ENCODE peak calls at places on chromosomes 4 and X, in eight cellular contexts. T is suprapubic skin, X is MM.1S, L is A549, N is neural progenitor cell, A is lung, D is IMR-90, W is endothelial cell of umbilical vein. E is an unnamed sample.

GRCh38 chrX:83916525-83916924 is 55.6 kb downstream of the CYLC1 start:
- DNase-seq in T (no peak), X (peak; percentile 32), L (peak; percentile 8), N (peak; percentile 46), A (no peak), D (peak; percentile 11), W (no peak), E (no peak)

GRCh38 chr4:154348657-154349056 is 142.9 kb downstream of the DCHS2 start:
- DNase-seq in T (no peak), X (no peak), L (no peak), N (no peak), A (no peak), D (no peak), W (no peak), E (no peak)

GRCh38 chr4:37802068-37802666 is 24.3 kb upstream of the PGM2 start:
- DNase-seq in T (no peak), X (peak; percentile 19), L (peak; percentile 79), N (peak; percentile 77), A (peak; percentile 55), D (peak; percentile 60), W (peak; percentile 73), E (peak; percentile 53)

GRCh38 chrX:45003080-45003479 is 130.1 kb downstream of the KDM6A start:
- DNase-seq in T (no peak), X (no peak), L (no peak), N (no peak), A (no peak), D (no peak), W (no peak), E (no peak)

GRCh38 chr4:131426023-131426758 is 1722.9 kb upstream of the PCDH10 start:
- DNase-seq in T (no peak), X (no peak), L (no peak), N (no peak), A (no peak), D (no peak), W (no peak), E (no peak)

GRCh38 chr4:56142088-56142487 is 193.3 kb downstream of the CEP135 start:
- DNase-seq in T (no peak), X (no peak), L (no peak), N (no peak), A (no peak), D (no peak), W (no peak), E (no peak)

GRCh38 chr4:125676583-125676982 is 361.8 kb downstream of the FAT4 start:
- DNase-seq in T (no peak), X (no peak), L (no peak), N (no peak), A (no peak), D (no peak), W (no peak), E (no peak)

GRCh38 chrX:16712116-16712824 is at the start of gene CTPS2:
- DNase-seq in T (peak; percentile 81), X (peak; percentile 65), L (peak; percentile 69), N (peak; percentile 79), A (peak; percentile 65), D (peak; percentile 48), W (peak; percentile 1), E (peak; percentile 62)

GRCh38 chrX:130746709-130747347 is 156.2 kb downstream of the ENOX2 start:
- DNase-seq in T (no peak), X (no peak), L (no peak), N (no peak), A (no peak), D (peak; percentile 22), W (no peak), E (no peak)

GRCh38 chr4:145937021-145937861 is 1.4 kb downstream of the ZNF827 start:
- DNase-seq in T (peak; percentile 79), X (peak; percentile 55), L (peak; percentile 57), N (peak; percentile 70), A (peak; percentile 49), D (peak; percentile 57), W (peak; percentile 56), E (peak; percentile 71)

GRCh38 chr4:56466910-56467283 is 520 bp upstream of the SRP72 start:
- DNase-seq in T (no peak), X (no peak), L (no peak), N (peak; percentile 6), A (no peak), D (no peak), W (no peak), E (no peak)

GRCh38 chr4:140567722-140568121 is 1.0 kb downstream of the UCP1 start:
- DNase-seq in T (no peak), X (no peak), L (no peak), N (peak; percentile 73), A (no peak), D (no peak), W (peak; percentile 8), E (no peak)

GRCh38 chr4:168501407-168501806 is 4.6 kb downstream of the PALLD start:
- DNase-seq in T (no peak), X (no peak), L (peak; percentile 53), N (no peak), A (no peak), D (no peak), W (no peak), E (no peak)

GRCh38 chrX:12309733-12310054 is 171.4 kb downstream of the FRMPD4 start:
- DNase-seq in T (no peak), X (no peak), L (peak; percentile 47), N (peak; percentile 35), A (no peak), D (no peak), W (no peak), E (no peak)

GRCh38 chr4:48258845-48259397 is 10.7 kb downstream of the TEC start:
- DNase-seq in T (no peak), X (no peak), L (no peak), N (no peak), A (no peak), D (no peak), W (no peak), E (no peak)

GRCh38 chrX:1425381-1425780 is 27.3 kb downstream of the ASMTL start:
- DNase-seq in T (no peak), X (no peak), L (no peak), N (no peak), A (no peak), D (no peak), W (no peak), E (no peak)

GRCh38 chr4:151015458-151016344 is 617 bp upstream of the LRBA start:
- DNase-seq in T (peak; percentile 89), X (peak; percentile 85), L (peak; percentile 70), N (peak; percentile 89), A (peak; percentile 82), D (peak; percentile 54), W (peak; percentile 78), E (peak; percentile 59)

GRCh38 chrX:140664939-140665338 is 44.6 kb upstream of the LINC00632 start:
- DNase-seq in T (no peak), X (peak; percentile 31), L (peak; percentile 44), N (no peak), A (no peak), D (peak; percentile 18), W (no peak), E (no peak)

GRCh38 chr4:10112658-10113284 is 3.8 kb downstream of the WDR1 start:
- DNase-seq in T (no peak), X (no peak), L (no peak), N (no peak), A (no peak), D (no peak), W (no peak), E (no peak)
- H3K4me1 ChIP-seq in T (peaks cover 75% of the 10 kb centered on the region), X (peaks cover 36% of the 10 kb centered on the region), L (peaks cover 36% of the 10 kb centered on the region), N (peaks cover 11% of the 10 kb centered on the region), A (peaks cover 39% of the 10 kb centered on the region), D (peaks cover 54% of the 10 kb centered on the region), W (peaks cover 55% of the 10 kb centered on the region), E (peaks cover 67% of the 10 kb centered on the region)

GRCh38 chr4:108170729-108171540 is 2.2 kb upstream of the LEF1 start:
- DNase-seq in T (no peak), X (no peak), L (no peak), N (peak; percentile 70), A (no peak), D (no peak), W (peak; percentile 12), E (no peak)

GRCh38 chr4:108173599-108174057 is 4.9 kb upstream of the LEF1 start:
- DNase-seq in T (no peak), X (no peak), L (no peak), N (no peak), A (no peak), D (no peak), W (no peak), E (no peak)

GRCh38 chr4:108172780-108173598 is 4.3 kb upstream of the LEF1 start:
- DNase-seq in T (no peak), X (peak; percentile 81), L (no peak), N (peak; percentile 77), A (no peak), D (no peak), W (peak; percentile 37), E (peak; percentile 28)

GRCh38 chr4:108171541-108172230 is 3.0 kb upstream of the LEF1 start:
- DNase-seq in T (no peak), X (no peak), L (no peak), N (peak; percentile 65), A (no peak), D (no peak), W (no peak), E (no peak)

GRCh38 chr4:108172231-108172779 is 3.6 kb upstream of the LEF1 start:
- DNase-seq in T (no peak), X (peak; percentile 66), L (no peak), N (peak; percentile 72), A (no peak), D (no peak), W (no peak), E (no peak)
- H3K4me3 ChIP-seq in T (peak overlapping the region; percentile 65), X (peak overlapping the region; percentile 82), L (peak overlapping the region; percentile 48), N (peak overlapping the region; percentile 51), A (peak overlapping the region; percentile 34), D (no peak overlapping the region), W (peak overlapping the region; percentile 38), E (peak overlapping the region; percentile 62)

DNA sequence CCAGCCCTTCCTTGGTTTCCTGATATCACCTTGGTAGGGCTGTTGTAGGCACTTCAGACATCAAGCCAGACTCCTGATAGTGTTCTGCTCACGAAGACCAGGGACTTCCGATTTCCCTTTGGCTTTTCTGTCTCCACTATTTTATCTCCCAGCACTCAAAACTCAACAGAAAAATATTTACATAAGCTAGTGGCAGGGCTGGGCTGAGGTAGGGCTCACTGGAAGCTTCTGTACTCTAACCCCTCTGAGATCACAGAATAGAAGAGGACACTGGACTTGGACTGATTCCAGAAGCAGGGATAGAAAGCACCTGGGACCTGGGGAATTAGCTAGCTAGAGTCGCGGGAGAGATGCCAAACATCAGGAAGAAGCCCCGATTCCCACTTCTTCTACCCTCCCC is 34.3 kb upstream of the EFNB1 start:
- DNase-seq in T (no peak), X (no peak), L (no peak), N (no peak), A (no peak), D (no peak), W (no peak), E (no peak)
- H3K4me1 ChIP-seq in T (no peaks in the 10 kb centered on the region), X (no peaks in the 10 kb centered on the region), L (no peaks in the 10 kb centered on the region), N (no peaks in the 10 kb centered on the region), A (peaks cover 2% of the 10 kb centered on the region), D (no peaks in the 10 kb centered on the region), W (no peaks in the 10 kb centered on the region), E (no peaks in the 10 kb centered on the region)

DNA sequence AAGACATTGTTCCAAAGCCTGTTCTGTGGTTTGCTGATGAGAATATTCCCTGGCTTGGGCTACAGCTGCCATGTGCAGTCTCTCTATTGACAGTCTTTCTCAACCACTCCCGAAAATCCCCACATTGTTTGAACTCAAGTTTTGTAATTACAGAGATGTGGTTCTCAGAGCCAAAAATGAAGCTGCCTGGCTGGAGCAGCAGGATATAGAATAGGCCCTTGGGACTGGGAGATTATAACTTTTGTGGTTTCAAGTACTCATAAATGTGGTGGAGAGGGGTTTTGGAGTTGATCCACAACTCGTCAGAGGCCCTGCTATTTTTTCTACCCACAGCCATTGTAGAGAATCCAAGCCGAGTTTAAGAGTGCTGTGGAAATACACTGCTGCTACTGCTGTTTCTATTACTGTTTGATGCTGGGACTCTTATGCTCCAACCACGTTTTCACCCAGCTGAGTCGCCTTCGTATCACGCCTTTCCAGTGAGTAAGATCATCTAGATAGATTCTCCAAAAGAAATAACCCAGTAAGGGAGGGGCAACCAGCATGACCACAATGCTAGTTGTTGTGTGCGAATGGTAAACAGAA is 57.1 kb upstream of the ATXN3L start:
- DNase-seq in T (no peak), X (no peak), L (no peak), N (no peak), A (peak; percentile 32), D (peak; percentile 95), W (no peak), E (no peak)
- H3K4me3 ChIP-seq in T (no peak overlapping the region), X (no peak overlapping the region), L (no peak overlapping the region), N (no peak overlapping the region), A (no peak overlapping the region), D (no peak overlapping the region), W (no peak overlapping the region), E (no peak overlapping the region)